ENCODE peak calls at places on chromosomes 16 and 17, in nine cellular contexts. A is Right ventricle myocardium superior; H is activated naive CD4-positive, alpha-beta T cell treated with anti-CD3 and anti-CD28 coated beads for 36 hours; L is GM03348; Z is cardiac septum; J is mucosa of gallbladder; Y is PC-3; O is left colon; W is neural progenitor cell. D is an unnamed sample.

GRCh38 chr16:54931757-54932660 is 1.3 kb downstream of the IRX5 start:
- DNase-seq in Y (no peak), O (no peak), J (no peak), L (peak), W (peak), A (no peak), Z (no peak), H (no peak), D (no peak)

GRCh38 chr16:24022797-24023196 is 187.0 kb downstream of the PRKCB start:
- DNase-seq in Z (no peak), A (no peak), Y (no peak), L (no peak), W (no peak), O (no peak), H (no peak), J (no peak), D (no peak)

GRCh38 chr17:32621612-32622312 is 135.0 kb downstream of the CDK5R1 start:
- DNase-seq in O (no peak), H (no peak), L (no peak), W (peak), Y (no peak), J (no peak), Z (no peak), A (no peak), D (no peak)

GRCh38 chr16:82773018-82773417 is 146.2 kb downstream of the CDH13 start:
- DNase-seq in O (no peak), J (no peak), L (no peak), H (no peak), W (no peak), Z (no peak), Y (no peak), A (no peak), D (no peak)

GRCh38 chr17:5785343-5785742 is 201.0 kb upstream of the NLRP1 start:
- DNase-seq in H (no peak), Z (no peak), A (no peak), O (no peak), L (peak), J (no peak), W (no peak), Y (peak), D (peak)

GRCh38 chr17:9928601-9929341 is 23.7 kb upstream of the RCVRN start:
- DNase-seq in J (no peak), Y (peak), A (peak), Z (no peak), O (no peak), L (peak), W (peak), H (no peak), D (peak)

GRCh38 chr17:48054238-48055185 is 6.4 kb downstream of the NFE2L1 start:
- DNase-seq in L (peak), J (peak), Y (no peak), A (peak), W (peak), O (peak), Z (no peak), H (no peak), D (no peak)

GRCh38 chr17:20927586-20927985 is 115.2 kb downstream of the USP22 start:
- DNase-seq in W (no peak), L (no peak), Y (no peak), Z (no peak), H (no peak), O (no peak), J (no peak), A (peak), D (no peak)

GRCh38 chr17:75806822-75807500 is 22.4 kb downstream of the UNK start:
- DNase-seq in W (no peak), Y (no peak), J (no peak), A (peak), O (no peak), H (no peak), L (no peak), Z (peak), D (no peak)

GRCh38 chr16:27721548-27722265 is 171.8 kb downstream of the KATNIP start:
- DNase-seq in Z (no peak), Y (no peak), L (peak), O (peak), A (peak), W (no peak), J (peak), H (no peak), D (no peak)

GRCh38 chr16:58127033-58127556 is 2.1 kb downstream of the CFAP20 start:
- DNase-seq in O (no peak), W (peak), Z (no peak), J (no peak), H (peak), Y (peak), A (no peak), L (peak), D (peak)